ENCODE peak calls at places on chromosomes 16 and 17, in eight cellular contexts. R is MV-4-11; J is fibroblast of the conjunctiva; V is epithelial cell of prostate; L is stimulated activated CD8-positive, alpha-beta memory T cell treated with anti-CD3 and anti-CD28 coated beads, Interleukin-4, amount 100 ng/mL, for 24 hours; I is pons; F is activated naive CD4-positive, alpha-beta T cell; P is HT-29. K is an unnamed sample.

GRCh38 chr16:57984443-57985203 is 13.7 kb upstream of the CNGB1 start:
- DNase-seq in R (peak), J (peak), V (peak), L (peak), I (no peak), F (peak), P (no peak), K (peak)

GRCh38 chr17:71084219-71084618 is 914.9 kb downstream of the KCNJ2 start:
- DNase-seq in R (peak), J (no peak), V (no peak), L (no peak), I (peak), F (no peak), P (peak), K (no peak)

GRCh38 chr16:72309001-72309400 is 137.0 kb upstream of the PMFBP1 start:
- DNase-seq in R (no peak), J (no peak), V (no peak), L (no peak), I (no peak), F (no peak), P (no peak), K (no peak)

GRCh38 chr16:54443352-54443751 is 156.8 kb upstream of the IRX3 start:
- DNase-seq in R (no peak), J (no peak), V (no peak), L (no peak), I (no peak), F (no peak), P (no peak), K (no peak)

GRCh38 chr16:68364601-68364998 is 53.8 kb downstream of the PRMT7 start:
- DNase-seq in R (no peak), J (no peak), V (no peak), L (no peak), I (no peak), F (no peak), P (no peak), K (no peak)

GRCh38 chr16:22373662-22374310 is 633 bp downstream of the CDR2 start:
- DNase-seq in R (no peak), J (no peak), V (no peak), L (peak), I (no peak), F (peak), P (peak), K (peak)

GRCh38 chr16:60636117-60636516 is 1400.1 kb downstream of the CDH8 start:
- DNase-seq in R (no peak), J (no peak), V (no peak), L (no peak), I (no peak), F (no peak), P (peak), K (no peak)

GRCh38 chr16:700684-701584 is 4.7 kb downstream of the FBXL16 start:
- DNase-seq in R (no peak), J (no peak), V (no peak), L (no peak), I (no peak), F (no peak), P (no peak), K (peak)

GRCh38 chr17:50274142-50274944 is at the start of gene TMEM92:
- DNase-seq in R (no peak), J (no peak), V (no peak), L (no peak), I (no peak), F (no peak), P (peak), K (no peak)

GRCh38 chr16:81204794-81205680 is 33.5 kb upstream of the BCO1 start:
- DNase-seq in R (peak), J (peak), V (no peak), L (no peak), I (peak), F (no peak), P (peak), K (peak)

GRCh38 chr17:4209611-4210010 is 54.2 kb downstream of the ANKFY1 start:
- DNase-seq in R (no peak), J (no peak), V (no peak), L (no peak), I (peak), F (no peak), P (no peak), K (no peak)

GRCh38 chr17:2926019-2926650 is 129.9 kb downstream of the RAP1GAP2 start:
- DNase-seq in R (peak), J (peak), V (peak), L (no peak), I (peak), F (no peak), P (no peak), K (no peak)

GRCh38 chr16:726438-727290 is at the start of the genes CCDC78 and HAGHL:
- DNase-seq in R (peak), J (no peak), V (no peak), L (peak), I (peak), F (peak), P (peak), K (no peak)

GRCh38 chr16:48064971-48065370 is 90.8 kb downstream of the ABCC12 start:
- DNase-seq in R (no peak), J (no peak), V (no peak), L (no peak), I (no peak), F (no peak), P (no peak), K (no peak)

GRCh38 chr16:77789085-77789611 is 784 bp downstream of the VAT1L start:
- DNase-seq in R (no peak), J (no peak), V (no peak), L (no peak), I (no peak), F (no peak), P (no peak), K (no peak)

GRCh38 chr17:40819528-40820125 is 2.8 kb downstream of the KRT10 start:
- DNase-seq in R (no peak), J (no peak), V (no peak), L (no peak), I (peak), F (no peak), P (no peak), K (peak)

GRCh38 chr17:16108386-16108785 is 106.9 kb downstream of the NCOR1 start:
- DNase-seq in R (no peak), J (no peak), V (no peak), L (no peak), I (no peak), F (no peak), P (no peak), K (no peak)

GRCh38 chr17:42457107-42457787 is 1.4 kb upstream of the ATP6V0A1 start:
- DNase-seq in R (peak), J (no peak), V (no peak), L (no peak), I (peak), F (no peak), P (peak), K (peak)

GRCh38 chr17:35795007-35795870 is at the start of gene MMP28:
- DNase-seq in R (no peak), J (no peak), V (no peak), L (peak), I (no peak), F (peak), P (peak), K (peak)

GRCh38 chr17:72192409-72193192 is 71.8 kb downstream of the SOX9 start:
- DNase-seq in R (no peak), J (peak), V (peak), L (no peak), I (no peak), F (no peak), P (no peak), K (no peak)

GRCh38 chr17:70905796-70906195 is 736.5 kb downstream of the KCNJ2 start:
- DNase-seq in R (peak), J (peak), V (peak), L (no peak), I (peak), F (no peak), P (no peak), K (no peak)

GRCh38 chr17:71995570-71995969 is 125.2 kb upstream of the SOX9 start:
- DNase-seq in R (no peak), J (no peak), V (no peak), L (no peak), I (no peak), F (no peak), P (no peak), K (no peak)

GRCh38 chr17:10050597-10051101 is 145.6 kb upstream of the RCVRN start:
- DNase-seq in R (peak), J (peak), V (no peak), L (no peak), I (peak), F (no peak), P (no peak), K (peak)

GRCh38 chr17:78745407-78746088 is 36.5 kb downstream of the CYTH1 start:
- DNase-seq in R (peak), J (peak), V (no peak), L (no peak), I (peak), F (peak), P (peak), K (peak)

GRCh38 chr16:89471225-89471624 is 19.1 kb downstream of the ANKRD11 start:
- DNase-seq in R (no peak), J (no peak), V (no peak), L (no peak), I (no peak), F (no peak), P (no peak), K (no peak)

GRCh38 chr16:66846266-66846665 is 2.1 kb downstream of the CA7 start:
- DNase-seq in R (peak), J (no peak), V (no peak), L (no peak), I (no peak), F (no peak), P (no peak), K (no peak)

GRCh38 chr16:49127103-49127502 is 154.5 kb downstream of the CBLN1 start:
- DNase-seq in R (no peak), J (no peak), V (no peak), L (no peak), I (no peak), F (no peak), P (peak), K (no peak)

GRCh38 chr17:59513934-59514841 is 51.2 kb upstream of the DHX40 start:
- DNase-seq in R (peak), J (peak), V (peak), L (no peak), I (peak), F (no peak), P (peak), K (peak)

GRCh38 chr17:38545531-38546225 is 60.1 kb downstream of the SRCIN1 start:
- DNase-seq in R (no peak), J (no peak), V (no peak), L (no peak), I (no peak), F (no peak), P (no peak), K (no peak)

GRCh38 chr16:50267651-50268050 is 1.3 kb downstream of the ADCY7 start:
- DNase-seq in R (peak), J (no peak), V (no peak), L (no peak), I (no peak), F (no peak), P (no peak), K (no peak)

GRCh38 chr17:49968380-49969133 is 433 bp upstream of the DLX4 start:
- DNase-seq in R (peak), J (peak), V (no peak), L (peak), I (no peak), F (peak), P (peak), K (peak)

GRCh38 chr17:48486557-48486956 is 44.3 kb downstream of the HOXB1 start:
- DNase-seq in R (no peak), J (peak), V (peak), L (no peak), I (no peak), F (no peak), P (peak), K (no peak)